ENCODE peak calls at places on chromosomes 6 and 20, in eight cellular contexts. One of them, this sample, is unnamed. For H3K4me1, the result is how much of the 10 kb centered on the place peaks cover.

GRCh38 chr6:167294651-167295494 is 3.8 kb downstream of the UNC93A start:
- DNase-seq in uterus: no peak
- DNase-seq in pancreas: no peak
- DNase-seq in kidney: no peak
- DNase-seq in fibroblast of lung: no peak
- DNase-seq in psoas muscle: no peak
- DNase-seq in ovary: no peak
- DNase-seq in right lobe of liver: no peak
- DNase-seq in this sample: no peak

GRCh38 chr20:39627765-39628164 is 665.6 kb downstream of the DHX35 start:
- DNase-seq in fibroblast of lung: no peak
- DNase-seq in uterus: no peak
- DNase-seq in kidney: no peak
- DNase-seq in pancreas: no peak
- DNase-seq in ovary: no peak
- DNase-seq in right lobe of liver: no peak
- DNase-seq in psoas muscle: no peak
- DNase-seq in this sample: no peak

GRCh38 chr6:8499540-8499939 is 64.2 kb upstream of the SLC35B3 start:
- DNase-seq in psoas muscle: no peak
- DNase-seq in kidney: no peak
- DNase-seq in pancreas: no peak
- DNase-seq in right lobe of liver: no peak
- DNase-seq in ovary: no peak
- DNase-seq in uterus: no peak
- DNase-seq in fibroblast of lung: peak
- DNase-seq in this sample: no peak

GRCh38 chr6:43286995-43287716 is 10.9 kb upstream of the SLC22A7 start:
- DNase-seq in kidney: peak
- DNase-seq in psoas muscle: no peak
- DNase-seq in uterus: no peak
- DNase-seq in pancreas: no peak
- DNase-seq in ovary: no peak
- DNase-seq in right lobe of liver: no peak
- DNase-seq in fibroblast of lung: no peak
- DNase-seq in this sample: no peak

GRCh38 chr6:25511386-25511785 is 140.6 kb upstream of the SCGN start:
- DNase-seq in uterus: no peak
- DNase-seq in right lobe of liver: no peak
- DNase-seq in kidney: no peak
- DNase-seq in psoas muscle: no peak
- DNase-seq in pancreas: no peak
- DNase-seq in ovary: no peak
- DNase-seq in fibroblast of lung: no peak
- DNase-seq in this sample: no peak

GRCh38 chr6:30670760-30671527 is 1.9 kb downstream of the DHX16 start:
- DNase-seq in uterus: no peak
- DNase-seq in pancreas: no peak
- DNase-seq in fibroblast of lung: no peak
- DNase-seq in ovary: no peak
- DNase-seq in right lobe of liver: no peak
- DNase-seq in psoas muscle: no peak
- DNase-seq in kidney: no peak
- DNase-seq in this sample: no peak

GRCh38 chr6:134289204-134289575 is 28.7 kb downstream of the SGK1 start:
- DNase-seq in psoas muscle: no peak
- DNase-seq in kidney: no peak
- DNase-seq in ovary: no peak
- DNase-seq in right lobe of liver: no peak
- DNase-seq in fibroblast of lung: no peak
- DNase-seq in uterus: no peak
- DNase-seq in pancreas: no peak
- DNase-seq in this sample: no peak

GRCh38 chr20:2537101-2537500 is 728 bp downstream of the TMC2 start:
- DNase-seq in right lobe of liver: no peak
- DNase-seq in kidney: no peak
- DNase-seq in fibroblast of lung: no peak
- DNase-seq in ovary: no peak
- DNase-seq in pancreas: no peak
- DNase-seq in uterus: no peak
- DNase-seq in psoas muscle: no peak
- DNase-seq in this sample: no peak

GRCh38 chr6:56716229-56716628 is 73.5 kb upstream of the DST start:
- DNase-seq in uterus: no peak
- DNase-seq in kidney: no peak
- DNase-seq in ovary: no peak
- DNase-seq in pancreas: no peak
- DNase-seq in fibroblast of lung: no peak
- DNase-seq in right lobe of liver: no peak
- DNase-seq in psoas muscle: no peak
- DNase-seq in this sample: no peak

GRCh38 chr6:55963301-55963700 is 87.9 kb upstream of the BMP5 start:
- DNase-seq in fibroblast of lung: peak
- DNase-seq in ovary: no peak
- DNase-seq in psoas muscle: no peak
- DNase-seq in uterus: no peak
- DNase-seq in pancreas: no peak
- DNase-seq in right lobe of liver: no peak
- DNase-seq in kidney: no peak
- DNase-seq in this sample: no peak

GRCh38 chr20:2385026-2385425 is 4.3 kb downstream of the TGM6 start:
- DNase-seq in ovary: no peak
- DNase-seq in pancreas: no peak
- DNase-seq in uterus: no peak
- DNase-seq in fibroblast of lung: no peak
- DNase-seq in right lobe of liver: no peak
- DNase-seq in kidney: no peak
- DNase-seq in psoas muscle: no peak
- DNase-seq in this sample: no peak

GRCh38 chr6:30720738-30721197 is 616 bp downstream of the TUBB start:
- DNase-seq in pancreas: peak
- DNase-seq in right lobe of liver: peak
- DNase-seq in kidney: peak
- DNase-seq in uterus: peak
- DNase-seq in psoas muscle: peak
- DNase-seq in fibroblast of lung: peak
- DNase-seq in ovary: peak
- DNase-seq in this sample: peak

GRCh38 chr6:98636941-98637340 is 197.4 kb upstream of the POU3F2 start:
- DNase-seq in kidney: no peak
- DNase-seq in fibroblast of lung: no peak
- DNase-seq in uterus: no peak
- DNase-seq in pancreas: no peak
- DNase-seq in ovary: no peak
- DNase-seq in psoas muscle: no peak
- DNase-seq in right lobe of liver: no peak
- DNase-seq in this sample: no peak

GRCh38 chr6:138662474-138662873 is 111.1 kb upstream of the CCDC28A start:
- DNase-seq in psoas muscle: no peak
- DNase-seq in right lobe of liver: no peak
- DNase-seq in pancreas: no peak
- DNase-seq in ovary: no peak
- DNase-seq in kidney: no peak
- DNase-seq in uterus: no peak
- DNase-seq in fibroblast of lung: peak
- DNase-seq in this sample: no peak

GRCh38 chr20:13397300-13397724 is 176.2 kb downstream of the ISM1 start:
- DNase-seq in fibroblast of lung: no peak
- DNase-seq in psoas muscle: no peak
- DNase-seq in kidney: no peak
- DNase-seq in uterus: no peak
- DNase-seq in pancreas: no peak
- DNase-seq in ovary: no peak
- DNase-seq in right lobe of liver: no peak
- DNase-seq in this sample: no peak

GRCh38 chr20:18267815-18268214 is 20.5 kb upstream of the ZNF133 start:
- DNase-seq in fibroblast of lung: no peak
- DNase-seq in pancreas: no peak
- DNase-seq in kidney: no peak
- DNase-seq in psoas muscle: no peak
- DNase-seq in uterus: no peak
- DNase-seq in ovary: no peak
- DNase-seq in right lobe of liver: no peak
- DNase-seq in this sample: no peak

GRCh38 chr20:1310506-1311190 is 18.3 kb downstream of the SDCBP2 start:
- DNase-seq in right lobe of liver: no peak
- DNase-seq in pancreas: no peak
- DNase-seq in psoas muscle: no peak
- DNase-seq in fibroblast of lung: no peak
- DNase-seq in uterus: no peak
- DNase-seq in kidney: no peak
- DNase-seq in ovary: no peak
- DNase-seq in this sample: peak

GRCh38 chr6:30319146-30319835 is 7.4 kb upstream of the TRIM39 start:
- DNase-seq in psoas muscle: no peak
- DNase-seq in kidney: no peak
- DNase-seq in pancreas: no peak
- DNase-seq in fibroblast of lung: no peak
- DNase-seq in ovary: no peak
- DNase-seq in uterus: no peak
- DNase-seq in right lobe of liver: no peak
- DNase-seq in this sample: no peak

GRCh38 chr20:48748556-48748955 is 79.2 kb downstream of the PREX1 start:
- DNase-seq in fibroblast of lung: no peak
- DNase-seq in right lobe of liver: no peak
- DNase-seq in uterus: no peak
- DNase-seq in ovary: no peak
- DNase-seq in psoas muscle: no peak
- DNase-seq in pancreas: no peak
- DNase-seq in kidney: peak
- DNase-seq in this sample: no peak

GRCh38 chr6:138162947-138163569 is 1.3 kb downstream of the ARFGEF3 start:
- DNase-seq in psoas muscle: no peak
- DNase-seq in kidney: no peak
- DNase-seq in fibroblast of lung: no peak
- DNase-seq in pancreas: no peak
- DNase-seq in right lobe of liver: no peak
- DNase-seq in ovary: no peak
- DNase-seq in uterus: no peak
- DNase-seq in this sample: no peak

GRCh38 chr20:9417665-9418064 is 96.7 kb upstream of the LAMP5 start:
- DNase-seq in ovary: no peak
- DNase-seq in kidney: no peak
- DNase-seq in right lobe of liver: no peak
- DNase-seq in psoas muscle: no peak
- DNase-seq in pancreas: no peak
- DNase-seq in uterus: no peak
- DNase-seq in fibroblast of lung: peak
- DNase-seq in this sample: no peak

GRCh38 chr20:4998160-4998651 is 3.1 kb downstream of the SLC23A2 start:
- DNase-seq in uterus: no peak
- DNase-seq in right lobe of liver: no peak
- DNase-seq in fibroblast of lung: no peak
- DNase-seq in kidney: peak
- DNase-seq in psoas muscle: no peak
- DNase-seq in pancreas: no peak
- DNase-seq in ovary: no peak
- DNase-seq in this sample: no peak

GRCh38 chr6:126657556-126658129 is 317.7 kb downstream of the CENPW start:
- DNase-seq in uterus: no peak
- DNase-seq in pancreas: no peak
- DNase-seq in kidney: no peak
- DNase-seq in right lobe of liver: no peak
- DNase-seq in ovary: no peak
- DNase-seq in fibroblast of lung: peak
- DNase-seq in psoas muscle: no peak
- DNase-seq in this sample: no peak

GRCh38 chr20:45840700-45841198 is 7.2 kb downstream of the SNX21 start:
- DNase-seq in right lobe of liver: no peak
- DNase-seq in kidney: peak
- DNase-seq in fibroblast of lung: no peak
- DNase-seq in pancreas: no peak
- DNase-seq in psoas muscle: no peak
- DNase-seq in uterus: no peak
- DNase-seq in ovary: no peak
- DNase-seq in this sample: no peak
- H3K4me1 ChIP-seq in right lobe of liver: under half
- H3K4me1 ChIP-seq in kidney: under half
- H3K4me1 ChIP-seq in fibroblast of lung: under half
- H3K4me1 ChIP-seq in pancreas: under half
- H3K4me1 ChIP-seq in psoas muscle: under half
- H3K4me1 ChIP-seq in uterus: under half
- H3K4me1 ChIP-seq in ovary: under half
- H3K4me1 ChIP-seq in this sample: under half

GRCh38 chr6:11427827-11428245 is 109.7 kb upstream of the TMEM170B start:
- DNase-seq in right lobe of liver: no peak
- DNase-seq in pancreas: no peak
- DNase-seq in fibroblast of lung: no peak
- DNase-seq in kidney: no peak
- DNase-seq in ovary: no peak
- DNase-seq in psoas muscle: no peak
- DNase-seq in uterus: no peak
- DNase-seq in this sample: no peak
- H3K27ac ChIP-seq in right lobe of liver: peak
- H3K27ac ChIP-seq in pancreas: no peak
- H3K27ac ChIP-seq in fibroblast of lung: no peak
- H3K27ac ChIP-seq in kidney: peak
- H3K27ac ChIP-seq in ovary: no peak
- H3K27ac ChIP-seq in psoas muscle: no peak
- H3K27ac ChIP-seq in uterus: peak
- H3K27ac ChIP-seq in this sample: no peak

GRCh38 chr6:166236586-166236985 is 68.9 kb upstream of the TBXT start:
- DNase-seq in uterus: no peak
- DNase-seq in fibroblast of lung: no peak
- DNase-seq in psoas muscle: no peak
- DNase-seq in kidney: no peak
- DNase-seq in right lobe of liver: no peak
- DNase-seq in ovary: no peak
- DNase-seq in pancreas: no peak
- DNase-seq in this sample: no peak
- TF ChIP-seq CTCF in uterus: no peak
- TF ChIP-seq CTCF in fibroblast of lung: no peak
- TF ChIP-seq CTCF in psoas muscle: no peak
- TF ChIP-seq CTCF in kidney: no peak
- TF ChIP-seq CTCF in right lobe of liver: no peak
- TF ChIP-seq CTCF in ovary: no peak
- TF ChIP-seq CTCF in pancreas: no peak
- TF ChIP-seq CTCF in this sample: no peak

GRCh38 chr20:31663838-31664695 is 26.4 kb downstream of the COX4I2 start:
- DNase-seq in uterus: no peak
- DNase-seq in kidney: no peak
- DNase-seq in psoas muscle: no peak
- DNase-seq in right lobe of liver: peak
- DNase-seq in fibroblast of lung: no peak
- DNase-seq in ovary: no peak
- DNase-seq in pancreas: peak
- DNase-seq in this sample: peak

GRCh38 chr20:31661625-31662371 is 24.1 kb downstream of the COX4I2 start:
- DNase-seq in uterus: peak
- DNase-seq in fibroblast of lung: peak
- DNase-seq in pancreas: peak
- DNase-seq in ovary: peak
- DNase-seq in right lobe of liver: peak
- DNase-seq in kidney: peak
- DNase-seq in psoas muscle: peak
- DNase-seq in this sample: peak

GRCh38 chr20:31664696-31665354 is 27.1 kb downstream of the COX4I2 start:
- DNase-seq in right lobe of liver: peak
- DNase-seq in uterus: no peak
- DNase-seq in fibroblast of lung: no peak
- DNase-seq in ovary: no peak
- DNase-seq in psoas muscle: no peak
- DNase-seq in pancreas: no peak
- DNase-seq in kidney: no peak
- DNase-seq in this sample: no peak

GRCh38 chr20:31662372-31662854 is 24.7 kb downstream of the COX4I2 start:
- DNase-seq in right lobe of liver: no peak
- DNase-seq in psoas muscle: no peak
- DNase-seq in fibroblast of lung: no peak
- DNase-seq in pancreas: no peak
- DNase-seq in uterus: no peak
- DNase-seq in kidney: no peak
- DNase-seq in ovary: no peak
- DNase-seq in this sample: no peak

GRCh38 chr20:31663524-31663837 is 25.8 kb downstream of the COX4I2 start:
- DNase-seq in psoas muscle: no peak
- DNase-seq in pancreas: no peak
- DNase-seq in uterus: no peak
- DNase-seq in fibroblast of lung: no peak
- DNase-seq in kidney: no peak
- DNase-seq in right lobe of liver: no peak
- DNase-seq in ovary: no peak
- DNase-seq in this sample: no peak
- H3K4me1 ChIP-seq in psoas muscle: under half
- H3K4me1 ChIP-seq in pancreas: under half
- H3K4me1 ChIP-seq in uterus: under half
- H3K4me1 ChIP-seq in fibroblast of lung: under half
- H3K4me1 ChIP-seq in kidney: under half
- H3K4me1 ChIP-seq in right lobe of liver: under half
- H3K4me1 ChIP-seq in ovary: under half
- H3K4me1 ChIP-seq in this sample: under half

This sample was measured in Peyer's patch.